ENCODE peak calls at places on chromosomes 7 and 10, in ten cellular contexts. O, M, D, I, A, V, K, X, Y and T are unnamed samples.

GRCh38 chr7:149719050-149719899 is 54.1 kb downstream of the ZNF467 start:
- DNase-seq in X (no peak), V (no peak), Y (no peak), M (no peak), K (no peak), A (no peak), O (no peak), I (peak), D (no peak), T (no peak)

GRCh38 chr10:91816986-91817385 is 18.8 kb downstream of the TNKS2 start:
- DNase-seq in Y (no peak), X (no peak), M (no peak), I (no peak), O (no peak), A (no peak), D (no peak), V (no peak), K (no peak), T (no peak)

GRCh38 chr7:158556721-158557440 is 30.7 kb downstream of the PTPRN2 start:
- DNase-seq in O (no peak), V (peak), M (no peak), I (no peak), Y (no peak), A (no peak), K (no peak), X (no peak), D (no peak), T (no peak)

GRCh38 chr7:155230169-155230593 is 67.5 kb upstream of the INSIG1 start:
- DNase-seq in A (no peak), O (no peak), Y (no peak), K (no peak), X (peak), D (no peak), V (no peak), M (peak), I (no peak), T (no peak)

GRCh38 chr7:96303686-96304443 is 18.0 kb downstream of the SLC25A13 start:
- DNase-seq in X (no peak), I (no peak), D (no peak), K (no peak), V (no peak), A (no peak), O (no peak), M (peak), Y (no peak), T (peak)

GRCh38 chr10:31999261-31999660 is 57.0 kb downstream of the KIF5B start:
- DNase-seq in K (no peak), X (no peak), A (no peak), O (no peak), M (no peak), I (no peak), V (no peak), D (no peak), Y (no peak), T (no peak)

GRCh38 chr7:158820656-158821055 is 8.7 kb downstream of the ESYT2 start:
- DNase-seq in X (no peak), M (no peak), Y (no peak), O (no peak), V (no peak), K (no peak), I (no peak), A (no peak), D (no peak), T (no peak)

GRCh38 chr7:45894665-45895062 is 6.4 kb downstream of the IGFBP1 start:
- DNase-seq in I (no peak), X (no peak), M (no peak), K (no peak), A (no peak), D (no peak), V (no peak), O (no peak), Y (no peak), T (no peak)

GRCh38 chr7:48665361-48666135 is 258.8 kb upstream of the CDC14C start:
- DNase-seq in M (no peak), A (no peak), O (no peak), X (no peak), V (no peak), I (no peak), D (no peak), K (no peak), Y (no peak), T (no peak)

GRCh38 chr7:1698221-1698620 is 28.1 kb downstream of the ELFN1 start:
- DNase-seq in D (no peak), X (no peak), Y (peak), V (no peak), A (no peak), I (no peak), O (no peak), M (no peak), K (no peak), T (no peak)

GRCh38 chr7:1700086-1700485 is 30.0 kb downstream of the ELFN1 start:
- DNase-seq in X (no peak), V (no peak), D (no peak), O (no peak), I (no peak), A (no peak), M (no peak), K (no peak), Y (peak), T (no peak)

GRCh38 chr7:1700536-1701333 is 30.7 kb downstream of the ELFN1 start:
- DNase-seq in K (no peak), I (no peak), Y (peak), O (no peak), M (no peak), D (no peak), X (no peak), A (no peak), V (peak), T (no peak)

GRCh38 chr7:1697499-1698125 is 27.5 kb downstream of the ELFN1 start:
- DNase-seq in M (no peak), X (no peak), I (no peak), A (no peak), Y (peak), K (no peak), O (no peak), D (no peak), V (peak), T (no peak)

DNA sequence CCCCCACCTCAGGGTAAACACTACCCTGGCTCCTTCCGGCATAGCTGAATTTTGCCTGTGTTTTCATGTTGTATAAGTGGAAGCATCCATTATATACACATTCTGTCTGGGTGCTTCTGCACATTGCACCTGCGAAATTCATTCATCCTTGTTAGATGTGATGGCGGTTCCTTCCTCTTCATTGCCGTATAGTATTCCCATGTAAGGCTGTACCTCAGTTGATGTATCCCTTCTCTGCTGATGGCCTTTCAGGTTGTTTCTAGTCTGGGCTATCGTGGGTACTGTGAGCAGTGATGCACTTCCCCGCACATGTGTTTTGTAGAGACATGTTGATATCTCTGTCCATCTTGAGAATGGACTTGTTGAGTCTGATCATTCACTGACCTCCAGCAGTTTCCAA is 28.9 kb downstream of the ELFN1 start:
- DNase-seq in X (no peak), I (no peak), K (no peak), O (no peak), V (peak), M (no peak), Y (no peak), D (no peak), A (no peak), T (no peak)
- TF ChIP-seq POLR2AphosphoS5 in X (no peak), I (no peak), K (no peak), O (no peak), V (no peak), M (no peak), Y (no peak), D (no peak), A (no peak), T (no peak)

GRCh38 chr7:99897688-99898357 is 21.0 kb upstream of the OR2AE1 start:
- DNase-seq in M (no peak), A (no peak), O (no peak), K (no peak), V (no peak), I (no peak), Y (no peak), X (no peak), D (peak), T (no peak)
- TF ChIP-seq POLR2AphosphoS5 in M (no peak), A (peak), O (no peak), K (no peak), V (no peak), I (no peak), Y (no peak), X (no peak), D (no peak), T (no peak)

DNA sequence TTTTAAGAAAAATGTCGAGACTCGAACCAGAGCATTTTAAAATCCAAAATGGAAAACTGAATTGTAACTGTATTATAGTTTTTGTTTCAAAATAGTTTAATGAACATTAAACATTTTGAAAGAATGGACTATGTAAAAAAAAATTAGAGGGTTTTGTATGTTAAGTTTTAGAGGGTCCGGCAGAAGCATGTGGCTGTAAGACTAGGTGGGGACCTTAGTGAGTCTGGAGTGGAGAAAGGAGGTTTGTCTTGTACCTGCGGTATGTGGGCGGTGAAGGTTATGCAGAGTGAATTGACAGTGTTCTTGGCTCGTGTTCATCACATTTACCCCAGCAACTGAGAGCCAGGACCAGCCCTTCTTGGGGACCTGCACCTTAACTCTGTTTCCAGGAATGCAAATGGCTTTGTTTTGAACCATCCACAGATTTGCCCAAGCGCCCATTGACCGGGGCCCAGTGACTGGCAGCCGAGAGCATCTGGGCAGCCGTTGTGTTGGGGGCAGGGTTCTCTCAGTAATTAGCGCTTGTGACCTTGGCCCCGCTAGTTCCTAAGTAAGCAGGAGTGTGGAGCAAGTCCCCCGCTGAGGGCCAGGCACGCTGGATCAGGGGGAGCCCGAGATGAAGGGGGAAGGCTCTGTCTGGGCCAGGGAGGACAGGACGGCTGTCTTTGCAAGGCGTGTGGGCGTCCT is 1.4 kb upstream of the KLF6 start:
- DNase-seq in A (no peak), Y (no peak), D (no peak), M (no peak), V (peak), K (no peak), I (peak), X (peak), O (peak), T (no peak)
- TF ChIP-seq POLR2AphosphoS5 in A (no peak), Y (no peak), D (no peak), M (no peak), V (no peak), K (peak), I (no peak), X (no peak), O (peak), T (no peak)

GRCh38 chr10:100357073-100357858 is 10.2 kb downstream of the SCD start:
- DNase-seq in D (no peak), O (no peak), Y (no peak), M (no peak), A (no peak), V (no peak), I (no peak), K (no peak), X (no peak), T (no peak)
- TF ChIP-seq POLR2AphosphoS5 in D (peak), O (no peak), Y (no peak), M (no peak), A (no peak), V (no peak), I (no peak), K (no peak), X (peak), T (no peak)

DNA sequence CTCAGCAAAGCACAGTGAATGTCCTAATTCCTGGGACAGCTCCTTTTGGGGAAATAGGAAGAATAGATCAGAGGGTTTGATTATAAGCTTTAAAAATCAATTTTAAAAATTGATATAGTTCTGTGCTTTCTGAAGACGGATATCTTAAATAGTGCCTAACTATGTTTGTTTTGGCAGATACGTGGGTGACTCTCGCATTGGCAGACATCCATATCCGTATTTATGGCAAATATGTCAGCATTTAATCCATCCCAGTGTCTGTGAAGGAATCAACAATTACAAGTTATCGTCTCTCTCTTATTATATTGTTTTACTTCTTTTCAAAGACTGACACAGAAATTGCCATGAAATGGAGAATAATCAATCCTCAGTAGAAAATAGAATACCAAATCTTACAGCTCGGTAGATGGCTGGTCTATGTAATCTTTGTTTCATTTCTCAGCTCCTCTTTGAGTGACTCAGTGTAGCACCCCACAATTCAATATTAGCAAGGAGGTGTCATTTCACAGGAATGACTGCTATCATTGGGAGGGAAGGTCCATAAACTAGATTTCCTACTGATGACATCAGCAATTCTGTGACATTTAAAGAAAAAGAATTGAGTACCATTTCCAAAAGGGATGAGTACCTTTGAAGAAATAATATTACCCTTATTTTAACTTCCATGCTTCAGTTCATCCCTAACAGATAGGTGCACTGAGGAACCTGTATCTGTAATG is 186.4 kb upstream of the NFE2L3 start:
- DNase-seq in Y (no peak), K (no peak), D (no peak), A (no peak), I (no peak), O (no peak), X (no peak), M (peak), V (no peak), T (no peak)
- TF ChIP-seq POLR2AphosphoS5 in Y (no peak), K (no peak), D (no peak), A (no peak), I (no peak), O (no peak), X (no peak), M (peak), V (no peak), T (no peak)

DNA sequence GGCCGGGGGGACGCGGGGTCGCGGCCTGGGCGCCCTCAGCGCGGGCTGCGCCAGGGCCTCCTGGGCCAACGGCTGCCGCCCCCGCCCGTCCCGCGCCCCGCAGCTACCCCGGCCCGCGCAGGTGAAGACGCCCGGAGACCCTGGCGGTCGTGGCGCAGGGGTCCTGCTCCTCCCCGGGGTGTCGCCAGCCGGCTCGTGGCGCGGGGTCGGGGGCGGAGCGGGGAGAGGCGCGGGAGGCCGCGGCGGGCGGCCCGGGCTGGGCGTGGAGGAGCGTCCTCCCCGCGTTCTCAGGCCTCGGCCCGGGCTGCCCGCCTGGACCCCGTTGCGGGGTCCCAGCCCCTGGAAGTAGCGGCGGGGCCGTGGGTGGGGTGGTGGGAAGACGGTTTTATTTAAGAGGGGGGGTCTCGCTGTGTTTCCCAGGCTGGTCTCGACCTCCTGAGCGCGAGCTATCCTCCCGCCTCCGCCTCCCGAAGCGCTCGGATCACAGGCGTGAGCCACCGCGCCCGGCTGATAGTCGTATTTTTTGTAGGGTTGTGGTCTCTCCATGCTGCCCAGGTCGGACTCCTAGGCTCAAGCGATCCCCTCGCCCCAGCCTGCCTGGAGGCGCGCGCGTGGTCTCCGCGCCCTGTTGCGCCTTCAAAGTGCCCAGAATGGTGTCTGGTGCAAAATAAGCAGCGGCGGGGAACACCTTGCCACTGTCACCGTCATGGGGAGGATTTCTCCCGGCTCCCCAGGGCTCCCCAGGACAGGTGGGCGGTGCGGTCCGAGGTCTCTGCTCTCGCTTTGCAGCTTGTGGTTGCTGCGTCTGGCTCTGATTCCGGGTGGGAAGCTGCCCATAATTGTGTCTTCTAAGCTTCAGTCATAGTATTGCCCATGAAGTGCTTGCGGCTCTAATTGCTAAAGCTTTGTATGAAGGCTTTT is 15.3 kb upstream of the SUN1 start:
- DNase-seq in D (no peak), V (no peak), I (peak), M (no peak), X (peak), Y (no peak), A (peak), O (peak), K (no peak), T (no peak)
- TF ChIP-seq POLR2AphosphoS5 in D (no peak), V (no peak), I (no peak), M (no peak), X (no peak), Y (no peak), A (no peak), O (no peak), K (no peak), T (no peak)

GRCh38 chr10:93190377-93190776 is 116.7 kb downstream of the CYP26A1 start:
- DNase-seq in A (no peak), O (no peak), M (no peak), K (no peak), Y (no peak), I (no peak), X (no peak), V (no peak), D (peak), T (no peak)

GRCh38 chr10:93189959-93190358 is 116.3 kb downstream of the CYP26A1 start:
- DNase-seq in Y (no peak), K (no peak), D (no peak), M (peak), I (no peak), X (no peak), O (no peak), A (no peak), V (no peak), T (no peak)

GRCh38 chr10:93198401-93199175 is 124.9 kb downstream of the CYP26A1 start:
- DNase-seq in Y (no peak), O (no peak), D (no peak), A (no peak), K (no peak), M (no peak), V (no peak), X (peak), I (no peak), T (no peak)

GRCh38 chr10:93199221-93199681 is 125.6 kb downstream of the CYP26A1 start:
- DNase-seq in I (peak), O (peak), A (no peak), D (peak), Y (no peak), M (peak), X (no peak), K (no peak), V (peak), T (no peak)

DNA sequence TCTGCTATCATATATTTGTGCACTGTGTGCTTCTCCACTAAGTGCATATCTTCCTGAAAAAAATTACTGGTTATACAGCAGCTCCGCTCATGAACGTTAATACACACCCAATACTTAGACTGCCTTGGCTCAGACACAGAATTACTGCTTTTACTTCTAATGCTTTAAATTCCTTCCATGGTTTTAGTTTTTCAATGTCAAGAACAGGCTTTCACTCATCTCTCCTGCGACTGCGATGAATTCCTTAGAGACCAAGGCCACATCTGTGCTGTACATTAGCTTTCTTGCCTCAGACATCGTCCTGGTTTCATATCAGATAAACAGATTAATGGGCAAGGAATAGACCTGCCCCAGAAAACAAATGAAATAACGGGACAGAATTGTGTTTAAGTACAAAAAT is 120.2 kb downstream of the CYP26A1 start:
- DNase-seq in M (no peak), A (no peak), Y (no peak), X (no peak), V (no peak), K (no peak), D (no peak), I (no peak), O (no peak), T (no peak)
- TF ChIP-seq POLR2AphosphoS5 in M (no peak), A (no peak), Y (no peak), X (no peak), V (no peak), K (no peak), D (no peak), I (no peak), O (no peak), T (no peak)

GRCh38 chr7:11213246-11213645 is 239.6 kb downstream of the PHF14 start:
- DNase-seq in D (no peak), V (no peak), X (no peak), K (no peak), M (no peak), Y (no peak), A (no peak), O (no peak), I (no peak), T (no peak)
- TF ChIP-seq POLR2AphosphoS5 in D (no peak), V (no peak), X (no peak), K (no peak), M (no peak), Y (no peak), A (no peak), O (no peak), I (no peak), T (no peak)

GRCh38 chr10:10605551-10606081 is 412.1 kb upstream of the CELF2 start:
- DNase-seq in X (no peak), Y (no peak), D (no peak), K (no peak), A (no peak), I (peak), M (peak), V (peak), O (peak), T (no peak)
- TF ChIP-seq POLR2AphosphoS5 in X (no peak), Y (no peak), D (no peak), K (no peak), A (no peak), I (no peak), M (peak), V (peak), O (peak), T (no peak)